ENCODE peak calls at places on chromosomes 4 and X, in four cellular contexts. One of them, this sample, is unnamed.

GRCh38 chr4:149164282-149164681 is 651.4 kb downstream of the IQCM start:
- DNase-seq in cardiac muscle cell: peak
- DNase-seq in PC-3: no peak
- DNase-seq in AG09309: peak
- DNase-seq in this sample: peak

GRCh38 chr4:169270156-169270809 is 473 bp downstream of the SH3RF1 start:
- DNase-seq in PC-3: peak
- DNase-seq in cardiac muscle cell: peak
- DNase-seq in AG09309: no peak
- DNase-seq in this sample: no peak

GRCh38 chrX:38189431-38190128 is 31.1 kb downstream of the SRPX start:
- DNase-seq in cardiac muscle cell: no peak
- DNase-seq in PC-3: no peak
- DNase-seq in AG09309: no peak
- DNase-seq in this sample: no peak

GRCh38 chrX:136417806-136418205 is 69.9 kb upstream of the BRS3 start:
- DNase-seq in PC-3: no peak
- DNase-seq in AG09309: no peak
- DNase-seq in cardiac muscle cell: no peak
- DNase-seq in this sample: no peak

GRCh38 chr4:107721436-107722090 is 1.5 kb upstream of the PAPSS1 start:
- DNase-seq in PC-3: no peak
- DNase-seq in AG09309: no peak
- DNase-seq in cardiac muscle cell: no peak
- DNase-seq in this sample: no peak

GRCh38 chrX:16712825-16713155 is 321 bp upstream of the CTPS2 start:
- DNase-seq in AG09309: no peak
- DNase-seq in PC-3: no peak
- DNase-seq in cardiac muscle cell: no peak
- DNase-seq in this sample: no peak

GRCh38 chr4:156536661-156537060 is 434.9 kb downstream of the PDGFC start:
- DNase-seq in PC-3: peak
- DNase-seq in AG09309: no peak
- DNase-seq in cardiac muscle cell: no peak
- DNase-seq in this sample: no peak

GRCh38 chr4:3372933-3373465 is 68.8 kb upstream of the HGFAC start:
- DNase-seq in cardiac muscle cell: no peak
- DNase-seq in AG09309: no peak
- DNase-seq in PC-3: no peak
- DNase-seq in this sample: no peak

GRCh38 chr4:31645211-31645610 is 925.0 kb downstream of the PCDH7 start:
- DNase-seq in cardiac muscle cell: no peak
- DNase-seq in AG09309: no peak
- DNase-seq in PC-3: no peak
- DNase-seq in this sample: no peak

GRCh38 chr4:40425799-40426574 is 90.9 kb downstream of the CHRNA9 start:
- DNase-seq in cardiac muscle cell: no peak
- DNase-seq in AG09309: no peak
- DNase-seq in PC-3: no peak
- DNase-seq in this sample: no peak

GRCh38 chr4:68498413-68499007 is 51.2 kb downstream of the TMPRSS11E start:
- DNase-seq in AG09309: peak
- DNase-seq in cardiac muscle cell: peak
- DNase-seq in PC-3: peak
- DNase-seq in this sample: peak

GRCh38 chr4:181550381-181550780 is 692.8 kb upstream of the TENM3 start:
- DNase-seq in PC-3: no peak
- DNase-seq in AG09309: no peak
- DNase-seq in cardiac muscle cell: no peak
- DNase-seq in this sample: no peak

GRCh38 chr4:3062466-3062865 is 11.9 kb downstream of the HTT-AS start:
- DNase-seq in AG09309: no peak
- DNase-seq in PC-3: no peak
- DNase-seq in cardiac muscle cell: peak
- DNase-seq in this sample: no peak

GRCh38 chr4:567457-568350 is 8.4 kb downstream of the TMEM271 start:
- DNase-seq in AG09309: no peak
- DNase-seq in cardiac muscle cell: no peak
- DNase-seq in PC-3: no peak
- DNase-seq in this sample: no peak

GRCh38 chr4:54913751-54914526 is 211.5 kb downstream of the KDR start:
- DNase-seq in PC-3: peak
- DNase-seq in AG09309: no peak
- DNase-seq in cardiac muscle cell: peak
- DNase-seq in this sample: no peak

GRCh38 chrX:44871114-44871645 is 1.8 kb upstream of the KDM6A start:
- DNase-seq in AG09309: no peak
- DNase-seq in PC-3: peak
- DNase-seq in cardiac muscle cell: peak
- DNase-seq in this sample: no peak

DNA sequence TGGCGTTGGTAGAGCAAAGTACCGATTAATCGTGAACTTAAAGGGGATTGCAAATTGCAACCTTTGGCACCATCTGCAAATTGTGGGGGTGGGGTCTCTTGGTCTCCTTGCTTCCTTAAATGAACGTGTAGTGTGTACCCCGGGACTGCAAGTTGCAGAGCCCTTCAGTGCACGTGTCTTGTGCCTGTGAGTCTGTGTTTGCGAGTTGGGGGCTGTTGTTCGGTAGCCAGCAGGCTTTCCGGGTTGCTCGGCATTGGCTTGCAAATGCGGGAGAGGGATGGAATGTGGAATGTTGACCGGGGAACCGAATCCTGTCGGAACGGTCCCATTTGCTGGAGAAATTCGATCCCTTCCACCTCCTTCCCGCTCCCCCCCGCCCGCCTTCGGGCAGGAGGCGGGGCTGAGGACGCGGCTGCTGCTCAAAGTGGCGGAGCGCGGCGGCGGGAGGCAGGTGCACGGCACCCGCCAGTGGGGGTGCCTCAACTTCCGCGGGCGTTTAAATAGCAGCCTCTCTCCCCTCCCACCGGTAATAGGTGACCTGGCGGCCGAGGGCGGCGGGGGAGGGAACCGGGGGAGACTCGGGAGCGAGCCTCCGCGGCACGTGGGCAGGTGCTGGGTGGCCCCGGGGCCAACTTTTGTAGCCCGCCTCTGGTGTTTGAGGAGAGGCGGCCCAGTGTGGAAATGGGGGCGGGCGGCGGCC is 1.5 kb downstream of the JADE1 start:
- DNase-seq in cardiac muscle cell: peak
- DNase-seq in PC-3: peak
- DNase-seq in AG09309: no peak
- DNase-seq in this sample: peak
- TF ChIP-seq CTCF in cardiac muscle cell: no peak
- TF ChIP-seq CTCF in PC-3: no peak
- TF ChIP-seq CTCF in AG09309: no peak
- TF ChIP-seq CTCF in this sample: no peak

GRCh38 chr4:122968227-122968812 is 45.9 kb upstream of the NUDT6 start:
- DNase-seq in AG09309: no peak
- DNase-seq in cardiac muscle cell: no peak
- DNase-seq in PC-3: peak
- DNase-seq in this sample: peak
- H3K4me3 ChIP-seq in AG09309: no peak
- H3K4me3 ChIP-seq in cardiac muscle cell: no peak
- H3K4me3 ChIP-seq in PC-3: peak
- H3K4me3 ChIP-seq in this sample: no peak

DNA sequence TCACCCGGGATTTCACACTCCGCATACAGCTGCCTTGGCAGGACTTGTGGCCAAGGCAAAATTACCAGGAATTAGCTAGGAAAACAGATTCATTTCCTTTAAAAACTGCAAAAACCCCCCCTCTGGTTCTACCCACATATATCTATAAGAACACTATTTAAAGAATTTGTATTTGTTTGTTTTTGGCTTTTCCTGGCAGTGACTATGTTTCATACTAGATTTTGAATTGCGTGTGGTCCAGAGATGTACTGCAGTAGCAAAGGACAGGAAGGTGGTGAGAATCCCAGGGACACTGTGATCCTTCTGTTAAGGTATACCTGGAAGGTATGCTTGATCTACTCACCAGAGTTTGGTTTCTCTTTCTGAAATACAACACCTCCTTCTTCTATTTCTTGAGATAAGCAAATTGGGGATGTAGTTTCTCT is 129.6 kb upstream of the RASGEF1B start:
- DNase-seq in PC-3: peak
- DNase-seq in AG09309: no peak
- DNase-seq in cardiac muscle cell: peak
- DNase-seq in this sample: no peak
- TF ChIP-seq CTCF in PC-3: no peak
- TF ChIP-seq CTCF in AG09309: no peak
- TF ChIP-seq CTCF in cardiac muscle cell: no peak
- TF ChIP-seq CTCF in this sample: no peak

GRCh38 chrX:53050841-53051240 is 2.3 kb downstream of the GPR173 start:
- DNase-seq in PC-3: no peak
- DNase-seq in AG09309: no peak
- DNase-seq in cardiac muscle cell: peak
- DNase-seq in this sample: no peak

GRCh38 chrX:53047228-53047627 is 1.4 kb upstream of the GPR173 start:
- DNase-seq in AG09309: no peak
- DNase-seq in cardiac muscle cell: no peak
- DNase-seq in PC-3: peak
- DNase-seq in this sample: no peak

GRCh38 chrX:53048169-53049126 is at the start of gene GPR173:
- DNase-seq in AG09309: peak
- DNase-seq in cardiac muscle cell: peak
- DNase-seq in PC-3: peak
- DNase-seq in this sample: peak

GRCh38 chrX:53045002-53045401 is 3.6 kb upstream of the GPR173 start:
- DNase-seq in PC-3: no peak
- DNase-seq in AG09309: no peak
- DNase-seq in cardiac muscle cell: no peak
- DNase-seq in this sample: no peak

DNA sequence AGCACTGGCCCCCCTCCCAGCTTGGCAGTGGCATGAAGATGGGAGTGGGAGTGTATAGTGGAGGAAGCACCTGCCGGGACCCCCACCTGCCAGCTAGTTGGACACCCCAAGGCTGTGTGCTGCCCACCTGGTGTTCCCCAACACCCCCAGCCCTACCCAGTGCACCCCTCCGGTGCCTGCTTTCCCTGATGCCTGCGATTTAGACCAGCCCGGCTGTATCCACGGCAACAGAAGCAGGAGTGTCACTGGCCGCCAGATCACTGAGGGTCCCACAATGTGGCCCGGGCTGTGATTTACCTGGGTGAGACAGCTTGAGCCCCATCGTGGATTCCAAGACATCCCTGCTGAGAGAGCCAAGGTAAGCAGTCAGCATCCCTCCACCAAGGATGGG is 533 bp downstream of the GPR173 start:
- DNase-seq in PC-3: no peak
- DNase-seq in AG09309: no peak
- DNase-seq in cardiac muscle cell: no peak
- DNase-seq in this sample: no peak
- H3K4me3 ChIP-seq in PC-3: peak
- H3K4me3 ChIP-seq in AG09309: peak
- H3K4me3 ChIP-seq in cardiac muscle cell: peak
- H3K4me3 ChIP-seq in this sample: peak

DNA sequence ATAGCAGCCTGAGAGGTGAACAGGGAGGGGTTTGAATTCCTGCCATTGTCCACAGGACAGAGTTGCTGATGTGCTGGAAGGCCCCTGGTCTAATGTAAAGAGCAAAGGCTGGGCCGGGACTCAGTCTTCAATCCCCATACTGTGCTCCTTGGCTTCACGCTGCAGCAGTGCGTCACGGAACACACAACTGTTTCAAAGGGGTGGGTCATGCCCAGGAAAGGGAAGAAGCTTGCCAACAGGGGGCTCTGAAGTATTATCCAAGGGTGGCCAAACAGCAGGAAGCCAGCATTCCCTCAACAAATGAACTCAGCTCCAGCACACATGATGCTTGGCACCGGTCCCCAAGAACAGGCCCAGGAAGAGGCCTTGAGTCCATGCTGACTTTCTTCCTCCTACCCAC is 122.5 kb downstream of the NFKB1 start:
- DNase-seq in AG09309: no peak
- DNase-seq in PC-3: peak
- DNase-seq in cardiac muscle cell: peak
- DNase-seq in this sample: peak
- TF ChIP-seq CTCF in AG09309: peak
- TF ChIP-seq CTCF in PC-3: peak
- TF ChIP-seq CTCF in cardiac muscle cell: peak
- TF ChIP-seq CTCF in this sample: peak

DNA sequence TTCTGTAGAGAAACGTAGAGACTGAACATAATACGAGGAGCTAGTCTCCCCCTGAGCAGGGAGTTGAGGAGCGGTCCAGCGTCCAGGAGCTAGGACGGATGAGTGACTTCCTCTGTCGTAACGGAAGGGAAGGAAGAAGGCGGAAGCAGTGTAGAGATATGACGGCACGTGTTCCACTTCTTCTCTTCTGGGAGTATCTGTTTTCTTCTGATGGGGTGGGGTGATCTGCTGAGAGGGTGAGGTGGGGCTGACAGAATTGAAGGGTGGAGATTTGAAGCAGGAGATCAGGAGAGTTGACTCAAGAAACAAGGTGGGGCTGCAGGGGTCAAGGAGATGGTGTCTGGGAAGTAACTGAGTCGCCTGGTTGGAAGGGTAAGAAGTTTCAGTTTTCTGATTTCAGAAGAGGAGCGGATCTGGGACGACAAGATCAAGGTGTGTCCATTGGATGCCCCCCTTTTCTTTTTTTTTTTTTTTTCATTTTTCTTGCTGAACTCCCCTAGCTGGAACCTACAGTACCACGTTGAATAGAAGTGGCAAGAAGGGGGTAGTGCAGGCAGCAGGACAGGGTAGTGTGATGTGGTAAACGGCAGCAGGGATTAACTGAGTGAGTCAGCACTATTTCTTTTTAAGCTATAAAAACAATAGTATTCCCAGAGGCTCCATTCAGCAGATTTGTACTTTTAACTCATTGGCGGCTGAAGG is 50.7 kb upstream of the SETD7 start:
- DNase-seq in cardiac muscle cell: peak
- DNase-seq in AG09309: no peak
- DNase-seq in PC-3: peak
- DNase-seq in this sample: no peak
- H3K4me3 ChIP-seq in cardiac muscle cell: no peak
- H3K4me3 ChIP-seq in AG09309: no peak
- H3K4me3 ChIP-seq in PC-3: no peak
- H3K4me3 ChIP-seq in this sample: no peak

GRCh38 chrX:134803060-134803459 is 144.8 kb upstream of the PLAC1 start:
- DNase-seq in AG09309: no peak
- DNase-seq in cardiac muscle cell: no peak
- DNase-seq in PC-3: no peak
- DNase-seq in this sample: no peak
- TF ChIP-seq CTCF in AG09309: no peak
- TF ChIP-seq CTCF in cardiac muscle cell: no peak
- TF ChIP-seq CTCF in PC-3: no peak
- TF ChIP-seq CTCF in this sample: no peak

This sample was measured in HFF-Myc.